ENCODE peak calls at places on chromosomes 7 and 10, in four cellular contexts. M is A549, V is IMR-90, E is prostate gland. N is an unnamed sample.
A peak's percentile ranks its signal among the peaks of the same experiment; 100 is the strongest.

GRCh38 chr10:114273910-114274309 is 34.9 kb downstream of the VWA2 start:
- DNase-seq in M (no peak), V (no peak), E (no peak), N (no peak)

GRCh38 chr7:116169060-116169459 is 41.3 kb upstream of the TES start:
- DNase-seq in M (peak; percentile 15), V (peak; percentile 76), E (no peak), N (no peak)

GRCh38 chr7:91657386-91658120 is 222.9 kb downstream of the MTERF1 start:
- DNase-seq in M (no peak), V (no peak), E (no peak), N (no peak)

GRCh38 chr10:93916257-93917063 is 22.7 kb downstream of the SLC35G1 start:
- DNase-seq in M (peak; percentile 26), V (peak; percentile 52), E (no peak), N (no peak)

GRCh38 chr7:47513741-47514241 is 68.1 kb downstream of the TNS3 start:
- DNase-seq in M (no peak), V (peak; percentile 93), E (peak; percentile 26), N (no peak)

GRCh38 chr7:128110641-128111365 is 79.6 kb upstream of the LRRC4 start:
- DNase-seq in M (no peak), V (no peak), E (no peak), N (no peak)

GRCh38 chr7:47394216-47394615 is 187.7 kb downstream of the TNS3 start:
- DNase-seq in M (no peak), V (no peak), E (no peak), N (peak; percentile 3)

GRCh38 chr10:44044549-44044948 is 340.3 kb downstream of the CXCL12 start:
- DNase-seq in M (no peak), V (no peak), E (no peak), N (no peak)

GRCh38 chr7:131424219-131424822 is 96.6 kb downstream of the MKLN1 start:
- DNase-seq in M (peak; percentile 19), V (peak; percentile 58), E (no peak), N (no peak)

GRCh38 chr7:107594961-107595737 is 15.1 kb downstream of the BCAP29 start:
- DNase-seq in M (no peak), V (peak; percentile 94), E (no peak), N (no peak)

GRCh38 chr10:96614515-96614914 is 27.7 kb upstream of the TM9SF3 start:
- DNase-seq in M (peak; percentile 16), V (peak; percentile 87), E (no peak), N (no peak)

GRCh38 chr10:104925232-104925851 is 284.3 kb downstream of the SORCS3 start:
- DNase-seq in M (peak; percentile 7), V (no peak), E (peak; percentile 9), N (no peak)

GRCh38 chr10:112080284-112080683 is 103.3 kb downstream of the GPAM start:
- DNase-seq in M (no peak), V (no peak), E (no peak), N (no peak)

GRCh38 chr7:151115121-151115835 is 29.0 kb downstream of the AGAP3 start:
- DNase-seq in M (no peak), V (peak; percentile 28), E (no peak), N (no peak)

GRCh38 chr7:105364748-105365147 is 24.0 kb downstream of the SRPK2 start:
- DNase-seq in M (no peak), V (no peak), E (no peak), N (no peak)

GRCh38 chr10:3408603-3409365 is 236.2 kb upstream of the PITRM1 start:
- DNase-seq in M (no peak), V (no peak), E (no peak), N (no peak)

GRCh38 chr10:27865221-27865635 is 119.6 kb upstream of the MKX start:
- DNase-seq in M (no peak), V (peak; percentile 23), E (no peak), N (no peak)

GRCh38 chr10:122464575-122464974 is 3.2 kb downstream of the HTRA1 start:
- DNase-seq in M (no peak), V (no peak), E (no peak), N (no peak)

GRCh38 chr7:4820968-4821471 is 40.8 kb downstream of the PAPOLB start:
- DNase-seq in M (no peak), V (no peak), E (no peak), N (no peak)

GRCh38 chr10:111137587-111137986 is 60.8 kb downstream of the ADRA2A start:
- DNase-seq in M (no peak), V (no peak), E (no peak), N (no peak)

GRCh38 chr10:101291254-101292193 is 62.3 kb upstream of the LBX1 start:
- DNase-seq in M (peak; percentile 85), V (peak; percentile 23), E (peak; percentile 24), N (peak; percentile 28)

GRCh38 chr7:110119883-110120581 is 970.9 kb upstream of the LRRN3 start:
- DNase-seq in M (no peak), V (peak; percentile 18), E (no peak), N (no peak)

GRCh38 chr10:86670290-86670811 is 2.0 kb downstream of the LDB3 start:
- DNase-seq in M (no peak), V (no peak), E (no peak), N (peak; percentile 86)

GRCh38 chr7:30263090-30263710 is 21.2 kb upstream of the ZNRF2 start:
- DNase-seq in M (no peak), V (no peak), E (no peak), N (no peak)

GRCh38 chr7:44307301-44307900 is 18.0 kb downstream of the CAMK2B start:
- DNase-seq in M (peak; percentile 44), V (peak; percentile 19), E (no peak), N (no peak)

GRCh38 chr7:27235387-27236052 is 7.1 kb upstream of the EVX1 start:
- DNase-seq in M (peak; percentile 70), V (no peak), E (peak; percentile 77), N (no peak)

GRCh38 chr7:20114463-20114862 is 102.7 kb downstream of the MACC1 start:
- DNase-seq in M (no peak), V (no peak), E (no peak), N (peak; percentile 24)

GRCh38 chr7:23013715-23014649 is at the start of gene HYCC1:
- DNase-seq in M (peak; percentile 94), V (peak; percentile 99), E (peak; percentile 99), N (peak; percentile 100)

GRCh38 chr7:23012186-23012585 is 1.7 kb downstream of the HYCC1 start:
- DNase-seq in M (no peak), V (no peak), E (no peak), N (no peak)

GRCh38 chr7:23011222-23011924 is 2.6 kb downstream of the HYCC1 start:
- DNase-seq in M (no peak), V (no peak), E (no peak), N (no peak)

GRCh38 chr7:23014681-23015080 is 751 bp upstream of the HYCC1 start:
- DNase-seq in M (no peak), V (no peak), E (no peak), N (no peak)

GRCh38 chr7:23012797-23013714 is 874 bp downstream of the HYCC1 start:
- DNase-seq in M (peak; percentile 12), V (no peak), E (peak; percentile 5), N (no peak)
- TF ChIP-seq CTCF in M (no peak), V (no peak), E (peak; percentile 6), N (peak; percentile 11)

GRCh38 chr7:41912851-41913580 is 210.1 kb upstream of the INHBA start:
- DNase-seq in M (no peak), V (peak; percentile 59), E (no peak), N (no peak)

GRCh38 chr7:41918597-41918996 is 215.7 kb upstream of the INHBA start:
- DNase-seq in M (no peak), V (peak; percentile 98), E (no peak), N (no peak)

GRCh38 chr7:41915861-41916260 is 213.0 kb upstream of the INHBA start:
- DNase-seq in M (no peak), V (no peak), E (no peak), N (no peak)

GRCh38 chr7:41912426-41912825 is 209.5 kb upstream of the INHBA start:
- DNase-seq in M (no peak), V (no peak), E (no peak), N (no peak)

DNA sequence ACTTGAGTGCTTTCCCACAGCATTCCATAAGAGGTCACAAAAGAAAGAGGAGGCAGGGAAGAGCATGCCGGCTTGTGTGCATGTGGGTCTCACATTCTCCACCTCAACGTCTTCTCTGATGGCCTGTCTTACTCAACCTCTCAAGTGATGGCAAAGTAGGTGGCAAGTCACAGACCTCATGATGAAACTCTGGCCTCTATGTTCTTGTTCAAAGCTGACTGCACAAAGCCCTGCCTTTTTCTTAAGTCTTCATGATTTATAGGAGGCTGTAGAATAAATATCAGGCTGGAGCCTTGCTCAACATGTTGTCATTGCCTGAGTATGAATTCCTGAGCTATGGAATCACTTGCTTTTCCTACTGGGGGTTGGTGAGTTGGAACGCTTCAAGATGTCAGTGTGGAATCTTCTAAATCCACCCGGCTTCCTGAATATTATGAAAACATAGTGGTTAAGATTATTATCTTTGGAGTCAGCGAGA is 213.6 kb upstream of the INHBA start:
- DNase-seq in M (peak; percentile 10), V (peak; percentile 99), E (no peak), N (peak; percentile 54)
- TF ChIP-seq POLR2A in M (no peak), V (peak; percentile 42), E (no peak), N (no peak)

GRCh38 chr7:33725641-33726040 is 179.7 kb upstream of the BMPER start:
- DNase-seq in M (no peak), V (no peak), E (no peak), N (no peak)
- H3K27ac ChIP-seq in M (no peak overlapping the region), V (no peak overlapping the region), E (no peak overlapping the region), N (no peak overlapping the region)

GRCh38 chr10:32937824-32938482 is 20.1 kb downstream of the ITGB1 start:
- DNase-seq in M (no peak), V (peak; percentile 64), E (no peak), N (no peak)

GRCh38 chr10:32931593-32931992 is 26.4 kb downstream of the ITGB1 start:
- DNase-seq in M (no peak), V (no peak), E (no peak), N (no peak)

GRCh38 chr10:32927750-32928149 is 30.3 kb downstream of the ITGB1 start:
- DNase-seq in M (no peak), V (no peak), E (no peak), N (no peak)

GRCh38 chr10:32929634-32930033 is 28.4 kb downstream of the ITGB1 start:
- DNase-seq in M (no peak), V (no peak), E (peak; percentile 50), N (no peak)

DNA sequence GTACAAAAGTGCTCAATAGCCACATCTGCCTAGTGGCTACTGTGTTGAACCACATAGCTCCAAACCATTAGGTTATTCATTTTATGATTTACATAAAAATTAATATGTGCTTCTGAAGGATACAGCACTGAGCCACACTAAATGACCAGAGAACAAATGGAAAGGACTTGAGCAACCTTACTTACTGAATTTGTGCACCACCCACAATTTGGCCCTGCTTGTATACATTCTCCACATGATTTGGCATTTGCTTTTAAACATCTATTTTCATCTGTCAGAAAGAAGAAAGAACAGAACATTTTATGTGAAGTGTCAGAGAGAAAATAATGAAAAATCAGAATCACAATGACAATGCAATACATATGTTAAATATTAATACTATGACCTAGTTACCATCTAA is 25.7 kb downstream of the ITGB1 start:
- DNase-seq in M (no peak), V (no peak), E (no peak), N (no peak)
- TF ChIP-seq CTCF in M (no peak), V (no peak), E (no peak), N (no peak)

N was measured in gastrocnemius medialis.